ENCODE peak calls at places on chromosome 10, in four cellular contexts. M is neuronal stem cell, J is IMR-90, K is mesenchymal stem cell. I is an unnamed sample.
A peak's percentile ranks its signal among the peaks of the same experiment; 100 is the strongest.

GRCh38 chr10:96758423-96758822 is 38.1 kb upstream of the PIK3AP1 start:
- DNase-seq in M (no peak), J (no peak), K (no peak), I (no peak)

GRCh38 chr10:3886666-3887251 is 101.8 kb upstream of the KLF6 start:
- DNase-seq in M (no peak), J (peak; percentile 96), K (peak; percentile 96), I (peak; percentile 83)

GRCh38 chr10:69425513-69426298 is 9.0 kb upstream of the TACR2 start:
- DNase-seq in M (no peak), J (no peak), K (no peak), I (no peak)

GRCh38 chr10:76437011-76437410 is 1005.6 kb downstream of the LRMDA start:
- DNase-seq in M (no peak), J (no peak), K (no peak), I (peak; percentile 74)

GRCh38 chr10:61757525-61758397 is 95.0 kb downstream of the CABCOCO1 start:
- DNase-seq in M (no peak), J (peak; percentile 73), K (peak; percentile 85), I (no peak)

GRCh38 chr10:108775911-108776475 is 1147.3 kb downstream of the XPNPEP1 start:
- DNase-seq in M (no peak), J (peak; percentile 45), K (no peak), I (no peak)

GRCh38 chr10:20327954-20328353 is 511.7 kb downstream of the PLXDC2 start:
- DNase-seq in M (no peak), J (no peak), K (no peak), I (no peak)

GRCh38 chr10:52020702-52021101 is 293.4 kb upstream of the DKK1 start:
- DNase-seq in M (no peak), J (no peak), K (no peak), I (no peak)

GRCh38 chr10:113947138-113948011 is 92.9 kb downstream of the NHLRC2 start:
- DNase-seq in M (no peak), J (no peak), K (no peak), I (no peak)

GRCh38 chr10:99124376-99124775 is 111.3 kb downstream of the HPSE2 start:
- DNase-seq in M (no peak), J (no peak), K (no peak), I (no peak)

GRCh38 chr10:125130260-125130659 is 30.1 kb downstream of the CTBP2 start:
- DNase-seq in M (no peak), J (no peak), K (no peak), I (no peak)

GRCh38 chr10:80090120-80090519 is 11.7 kb downstream of the TMEM254 start:
- DNase-seq in M (no peak), J (no peak), K (no peak), I (no peak)

GRCh38 chr10:43294892-43295291 is 28.0 kb upstream of the RASGEF1A start:
- DNase-seq in M (no peak), J (no peak), K (no peak), I (no peak)

GRCh38 chr10:123645016-123645415 is 21.1 kb upstream of the GPR26 start:
- DNase-seq in M (no peak), J (no peak), K (no peak), I (no peak)

GRCh38 chr10:111556666-111557065 is 479.8 kb downstream of the ADRA2A start:
- DNase-seq in M (no peak), J (no peak), K (peak; percentile 12), I (no peak)

GRCh38 chr10:50393784-50394183 is 142.5 kb upstream of the ASAH2 start:
- DNase-seq in M (no peak), J (peak; percentile 59), K (peak; percentile 69), I (no peak)

GRCh38 chr10:49652416-49653385 is 26.8 kb upstream of the C10orf53 start:
- DNase-seq in M (no peak), J (no peak), K (no peak), I (no peak)

GRCh38 chr10:114284346-114285071 is 45.5 kb downstream of the VWA2 start:
- DNase-seq in M (no peak), J (no peak), K (no peak), I (no peak)

GRCh38 chr10:92750788-92751533 is 61.2 kb downstream of the HHEX start:
- DNase-seq in M (no peak), J (peak; percentile 13), K (no peak), I (no peak)

DNA sequence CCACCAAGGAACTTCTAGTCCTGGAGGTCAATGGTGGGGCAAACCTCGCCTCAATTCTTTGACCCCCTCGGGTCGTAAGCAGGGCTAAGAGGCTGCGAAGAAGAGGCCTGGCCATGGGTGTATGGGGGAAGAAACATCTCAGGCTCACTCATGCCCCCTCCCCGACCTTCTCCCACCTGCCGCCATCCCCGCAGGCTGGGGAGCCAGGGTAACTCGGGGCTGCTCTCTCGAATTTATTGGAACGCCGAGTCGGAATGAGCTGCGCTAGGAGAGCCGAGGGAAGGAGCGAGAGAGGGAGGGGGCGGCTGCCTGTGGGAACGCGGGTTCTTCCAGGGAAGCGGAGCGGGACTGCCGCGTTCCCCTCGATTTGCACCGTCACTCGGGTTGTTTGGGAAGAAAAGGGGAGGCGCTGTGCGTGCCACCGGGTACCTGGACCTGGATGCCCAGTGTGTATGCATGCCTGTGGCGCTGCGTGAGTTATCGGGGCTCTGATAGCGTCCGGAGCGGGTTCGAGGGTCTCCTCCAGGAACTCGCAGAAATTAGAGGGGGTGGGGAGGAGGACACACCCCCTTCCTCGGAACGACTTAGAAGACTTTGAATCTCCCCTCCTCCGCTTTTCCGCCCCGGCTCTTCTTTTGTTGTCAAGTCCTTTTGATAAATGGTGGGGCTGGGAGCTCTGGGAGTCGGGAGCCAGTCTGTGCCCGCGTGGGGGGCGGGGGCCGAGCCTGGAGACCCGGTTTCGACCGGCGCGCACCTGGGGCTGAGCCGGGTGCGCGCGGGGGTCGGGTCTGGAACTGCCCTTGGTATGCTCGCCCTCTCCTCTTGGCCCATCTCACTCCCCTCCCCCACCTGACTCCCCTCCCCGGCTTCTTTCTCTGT is 1.8 kb upstream of the ZNF503 start:
- DNase-seq in M (peak; percentile 71), J (no peak), K (peak; percentile 70), I (peak; percentile 60)
- H2BK120ac ChIP-seq in M (peak overlapping the region; percentile 97), J (peak overlapping the region; percentile 30), K (peak overlapping the region; percentile 89), I (no peak overlapping the region)

GRCh38 chr10:28840954-28841353 is 163.6 kb downstream of the BAMBI start:
- DNase-seq in M (no peak), J (peak; percentile 60), K (peak; percentile 91), I (no peak)
- H3K27ac ChIP-seq in M (no peak overlapping the region), J (peak overlapping the region; percentile 81), K (peak overlapping the region; percentile 66), I (no peak overlapping the region)

GRCh38 chr10:112744525-112744924 is 205.5 kb upstream of the TCF7L2 start:
- DNase-seq in M (no peak), J (no peak), K (no peak), I (no peak)

GRCh38 chr10:112751651-112752050 is 198.4 kb upstream of the TCF7L2 start:
- DNase-seq in M (no peak), J (no peak), K (no peak), I (no peak)

GRCh38 chr10:112741830-112742402 is 208.1 kb upstream of the TCF7L2 start:
- DNase-seq in M (no peak), J (no peak), K (no peak), I (no peak)

GRCh38 chr10:112750427-112751167 is 199.4 kb upstream of the TCF7L2 start:
- DNase-seq in M (no peak), J (no peak), K (no peak), I (no peak)

DNA sequence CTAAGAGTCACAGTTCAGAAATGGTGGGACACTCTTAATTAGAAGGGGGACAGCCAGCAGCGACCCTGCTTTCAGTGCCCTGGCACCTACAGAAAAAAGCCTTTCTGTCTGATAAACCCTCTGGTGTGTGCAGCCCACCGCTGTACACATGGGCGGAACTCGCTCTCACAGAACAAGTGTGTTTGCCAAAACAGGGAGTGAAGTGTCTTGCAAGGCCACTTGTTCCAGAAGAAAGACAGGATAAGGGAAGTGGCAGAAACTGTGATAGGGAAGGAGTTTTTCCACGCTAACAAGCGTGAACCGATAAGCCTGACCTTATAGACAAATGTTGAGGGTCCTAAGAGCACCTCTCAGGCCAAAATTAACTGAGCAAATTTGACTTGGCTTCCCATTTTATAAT is 203.7 kb upstream of the TCF7L2 start:
- DNase-seq in M (no peak), J (no peak), K (no peak), I (no peak)
- H4K8ac ChIP-seq in M (no peak overlapping the region), J (no peak overlapping the region), K (no peak overlapping the region), I (no peak overlapping the region)

DNA sequence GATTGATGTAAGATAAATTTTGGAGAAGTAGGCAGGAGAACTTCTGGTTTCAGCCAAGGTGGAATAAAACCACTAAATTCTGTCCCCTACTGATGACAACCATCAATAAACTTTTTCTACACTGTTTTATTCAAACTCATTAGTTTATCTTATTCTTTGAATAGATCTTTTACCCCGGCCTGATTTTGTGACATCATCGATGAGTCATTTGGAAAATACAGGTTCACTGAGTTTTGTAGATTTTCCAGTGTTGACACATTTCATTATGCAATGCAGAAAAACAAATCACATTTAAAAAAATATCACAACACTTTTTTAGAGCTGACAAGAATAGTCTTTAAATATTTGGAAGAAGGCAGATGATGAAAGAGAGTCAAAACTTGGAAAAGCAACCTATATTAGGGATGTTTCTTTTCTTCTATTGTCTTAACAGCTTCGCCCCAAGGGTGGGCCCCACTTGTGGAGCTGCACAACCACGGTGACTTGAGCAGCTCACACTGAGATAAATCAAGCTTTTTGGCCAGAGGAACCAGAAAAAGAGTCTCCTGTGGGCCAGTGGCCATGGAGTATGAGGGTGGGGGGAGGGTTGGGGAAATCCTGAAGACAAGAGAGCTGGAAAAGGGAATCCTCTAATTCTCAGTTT is 112.8 kb downstream of the PTEN start:
- DNase-seq in M (no peak), J (peak; percentile 42), K (peak; percentile 44), I (no peak)
- H2BK120ac ChIP-seq in M (no peak overlapping the region), J (no peak overlapping the region), K (no peak overlapping the region), I (no peak overlapping the region)

GRCh38 chr10:58755688-58756087 is 243.0 kb downstream of the BICC1 start:
- DNase-seq in M (no peak), J (peak; percentile 68), K (peak; percentile 70), I (peak; percentile 9)
- H3K27ac ChIP-seq in M (no peak overlapping the region), J (peak overlapping the region; percentile 58), K (peak overlapping the region; percentile 88), I (no peak overlapping the region)

DNA sequence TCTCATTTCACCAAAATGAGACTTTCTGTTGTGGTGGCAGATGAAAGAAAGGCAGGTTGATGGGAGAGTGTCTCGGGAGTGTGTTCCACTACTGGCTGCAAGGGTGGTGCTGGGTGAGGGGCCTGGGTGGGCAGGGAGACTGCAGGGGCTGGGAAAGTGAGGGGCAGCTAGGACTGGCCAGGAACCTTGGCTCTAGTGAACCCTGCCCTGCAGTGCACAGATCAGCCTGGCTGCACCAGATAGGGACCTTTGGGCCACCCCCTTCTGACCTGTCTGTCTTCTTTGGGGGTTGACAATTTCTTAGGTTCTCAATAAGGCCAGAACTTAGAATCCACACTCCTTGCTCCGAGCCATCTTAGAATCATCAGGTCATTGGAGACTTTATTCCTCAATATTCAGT is 488.9 kb upstream of the MKI67 start:
- DNase-seq in M (no peak), J (no peak), K (no peak), I (no peak)
- H4K8ac ChIP-seq in M (no peak overlapping the region), J (no peak overlapping the region), K (no peak overlapping the region), I (no peak overlapping the region)

GRCh38 chr10:103633846-103634245 is 140.3 kb downstream of the NEURL1 start:
- DNase-seq in M (no peak), J (no peak), K (no peak), I (no peak)

GRCh38 chr10:103637855-103638561 is 144.5 kb downstream of the NEURL1 start:
- DNase-seq in M (no peak), J (peak; percentile 92), K (no peak), I (no peak)

GRCh38 chr10:103636492-103636891 is 143.0 kb downstream of the NEURL1 start:
- DNase-seq in M (peak; percentile 91), J (no peak), K (no peak), I (peak; percentile 63)

GRCh38 chr10:103636996-103637395 is 143.5 kb downstream of the NEURL1 start:
- DNase-seq in M (no peak), J (peak; percentile 43), K (no peak), I (no peak)

GRCh38 chr10:103635580-103635979 is 142.1 kb downstream of the NEURL1 start:
- DNase-seq in M (no peak), J (no peak), K (no peak), I (no peak)
- H2BK120ac ChIP-seq in M (peak overlapping the region; percentile 91), J (no peak overlapping the region), K (no peak overlapping the region), I (no peak overlapping the region)

I was measured in mesendoderm.